ENCODE peak calls at places on chromosomes 1 and 21, in eight cellular contexts. V is AG09319; S is mucosa of descending colon; F is AG10803; A is ovary; G is esophagus muscularis mucosa; N is CD4-positive, alpha-beta T cell; T is pancreas. P is an unnamed sample.
A peak's percentile ranks its signal among the peaks of the same experiment; 100 is the strongest.

GRCh38 chr1:52534928-52535764 is 17.7 kb downstream of the TUT4 start:
- DNase-seq in F (peak; percentile 27), A (no peak), T (no peak), G (no peak), N (no peak), S (no peak), V (no peak), P (no peak)

GRCh38 chr21:33241846-33242245 is 12.1 kb downstream of the IFNAR2 start:
- DNase-seq in N (no peak), F (no peak), G (no peak), A (no peak), V (no peak), T (no peak), S (no peak), P (no peak)

GRCh38 chr1:30196872-30197615 is 526.3 kb downstream of the MATN1 start:
- DNase-seq in A (no peak), G (peak; percentile 70), V (no peak), T (no peak), F (no peak), N (no peak), S (no peak), P (no peak)

GRCh38 chr21:35926003-35926541 is 134.3 kb downstream of the SETD4 start:
- DNase-seq in F (no peak), N (no peak), S (no peak), A (no peak), T (no peak), V (no peak), G (no peak), P (no peak)

GRCh38 chr1:7621334-7622219 is 149.5 kb upstream of the VAMP3 start:
- DNase-seq in N (no peak), A (no peak), T (no peak), S (no peak), V (no peak), G (no peak), F (no peak), P (no peak)

GRCh38 chr1:111197598-111198289 is 2.7 kb downstream of the DENND2D start:
- DNase-seq in G (peak; percentile 60), A (no peak), N (peak; percentile 74), T (no peak), S (no peak), V (no peak), F (peak; percentile 27), P (no peak)

GRCh38 chr1:202133016-202133415 is 10.3 kb downstream of the GPR37L1 start:
- DNase-seq in V (no peak), G (no peak), S (no peak), A (peak; percentile 61), F (no peak), T (no peak), N (no peak), P (no peak)

GRCh38 chr21:43985690-43986251 is 26.3 kb upstream of the TRAPPC10 start:
- DNase-seq in S (peak; percentile 34), G (no peak), V (no peak), T (no peak), N (no peak), F (no peak), A (no peak), P (peak; percentile 72)

GRCh38 chr1:155893389-155894142 is 17.6 kb downstream of the RIT1 start:
- DNase-seq in A (no peak), G (no peak), T (no peak), S (no peak), V (no peak), F (peak; percentile 88), N (no peak), P (no peak)

GRCh38 chr1:27513958-27514357 is 24.0 kb upstream of the WASF2 start:
- DNase-seq in N (no peak), F (peak; percentile 57), T (no peak), S (no peak), G (no peak), A (no peak), V (no peak), P (no peak)

GRCh38 chr1:28927442-28928305 is 13.3 kb downstream of the EPB41 start:
- DNase-seq in V (no peak), S (no peak), F (peak; percentile 52), A (no peak), G (no peak), T (no peak), N (no peak), P (no peak)

GRCh38 chr21:45364464-45365185 is 40.3 kb upstream of the COL18A1 start:
- DNase-seq in T (peak; percentile 58), F (peak; percentile 67), A (peak; percentile 63), S (peak; percentile 50), V (no peak), N (no peak), G (no peak), P (peak; percentile 90)

GRCh38 chr1:209642817-209643216 is 9.4 kb downstream of the LAMB3 start:
- DNase-seq in F (no peak), S (no peak), G (no peak), A (no peak), T (no peak), N (no peak), V (no peak), P (no peak)

GRCh38 chr1:241640867-241641542 is 836 bp upstream of the CHML start:
- DNase-seq in A (peak; percentile 22), S (peak; percentile 54), G (no peak), V (no peak), F (no peak), N (no peak), T (peak; percentile 13), P (no peak)

GRCh38 chr1:170041423-170042207 is 32.9 kb downstream of the KIFAP3 start:
- DNase-seq in N (no peak), G (no peak), S (no peak), F (no peak), A (no peak), V (no peak), T (no peak), P (no peak)

GRCh38 chr1:234932506-234932905 is 196.1 kb downstream of the TOMM20 start:
- DNase-seq in V (no peak), G (no peak), F (no peak), A (no peak), S (no peak), T (no peak), N (no peak), P (no peak)

GRCh38 chr1:28668956-28669719 is 554 bp downstream of the GMEB1 start:
- DNase-seq in A (peak; percentile 72), S (peak; percentile 74), G (no peak), N (peak; percentile 73), F (peak; percentile 70), T (peak; percentile 82), V (no peak), P (peak; percentile 90)

GRCh38 chr1:94332952-94333351 is 85.2 kb upstream of the ABCD3 start:
- DNase-seq in G (no peak), S (no peak), T (no peak), N (no peak), A (no peak), V (no peak), F (peak; percentile 29), P (no peak)

GRCh38 chr1:51285055-51285454 is 45.3 kb downstream of the TTC39A start:
- DNase-seq in N (no peak), T (no peak), A (no peak), V (no peak), G (no peak), S (no peak), F (no peak), P (no peak)

DNA sequence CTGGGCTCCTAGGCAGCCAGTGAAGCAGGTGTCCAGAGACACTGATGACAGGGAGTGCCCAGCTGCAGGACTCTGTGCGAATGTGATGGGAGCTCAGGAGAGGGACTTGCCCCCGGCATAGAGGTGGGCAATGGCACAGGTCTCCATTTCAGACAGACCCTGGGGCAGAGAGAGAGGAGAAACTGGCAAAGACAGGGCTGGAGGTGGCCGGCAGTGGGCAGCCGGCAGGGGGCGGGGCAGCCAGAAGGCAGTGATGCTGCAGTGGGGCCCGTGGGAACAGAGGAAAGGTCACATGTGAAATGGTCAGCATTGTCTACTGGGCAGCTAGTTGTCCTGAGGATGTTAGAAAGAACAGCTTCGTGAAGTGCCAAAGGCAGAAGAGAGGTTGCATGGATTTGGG is 112.6 kb downstream of the HUNK start:
- DNase-seq in A (no peak), T (no peak), V (no peak), G (no peak), F (no peak), N (no peak), S (no peak), P (no peak)
- TF ChIP-seq CTCF in A (no peak), T (no peak), V (no peak), G (no peak), F (no peak), N (no peak), S (no peak), P (no peak)

DNA sequence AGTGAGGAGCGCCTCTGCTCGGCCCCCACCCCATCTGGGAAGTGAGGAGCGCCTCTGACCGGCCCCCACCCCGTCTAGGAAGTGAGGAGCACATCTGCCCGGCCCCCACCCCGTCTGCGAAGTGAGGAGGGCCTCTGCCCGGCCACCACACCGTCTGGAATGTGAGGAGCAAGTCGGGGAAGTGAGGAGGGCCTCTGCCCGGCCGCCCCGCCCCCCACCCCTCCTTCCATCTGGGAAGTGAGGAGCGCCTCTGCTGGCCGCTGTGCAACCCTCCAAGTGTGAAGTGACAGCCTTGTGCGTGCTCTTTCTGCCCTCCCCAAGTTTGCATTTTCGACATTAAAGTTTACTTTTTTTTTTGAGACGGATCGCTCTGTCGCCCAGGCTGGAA is 5.1 kb upstream of the ZZZ3 start:
- DNase-seq in V (no peak), G (no peak), T (peak; percentile 58), S (peak; percentile 50), F (peak; percentile 23), A (peak; percentile 34), N (no peak), P (no peak)
- TF ChIP-seq CTCF in V (peak; percentile 5), G (no peak), T (no peak), S (no peak), F (peak; percentile 23), A (no peak), N (no peak), P (peak; percentile 46)

DNA sequence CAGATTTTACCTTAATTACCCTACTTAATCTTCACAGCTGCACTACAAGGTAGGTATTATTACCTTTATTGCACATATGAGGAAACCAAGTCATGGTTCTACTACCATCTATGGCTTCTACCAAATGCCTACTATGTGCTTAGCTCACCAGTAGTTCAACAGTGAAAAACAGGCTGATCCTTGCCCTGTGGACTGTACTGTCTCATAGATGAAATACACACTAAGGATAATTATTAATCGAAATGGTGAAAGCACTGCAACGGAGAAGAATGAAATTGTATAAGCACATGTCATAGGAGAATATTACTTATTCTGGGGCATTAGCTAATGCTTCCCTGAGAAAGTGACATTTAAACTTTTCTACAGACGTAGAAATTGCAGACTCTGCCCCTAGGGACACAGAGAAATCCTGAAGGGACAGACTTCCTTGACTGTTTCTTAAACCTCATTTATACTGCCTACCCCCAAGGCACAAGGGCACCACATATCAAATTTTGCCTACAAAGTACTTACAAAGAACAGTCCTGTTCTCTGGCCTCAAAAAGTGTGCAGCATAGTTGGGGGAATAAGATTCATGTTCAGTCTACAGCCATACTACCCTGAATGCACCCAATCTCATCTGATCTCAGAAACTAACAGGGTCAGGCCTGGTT is 148.4 kb upstream of the ZC3H11B start:
- DNase-seq in V (no peak), S (no peak), F (no peak), N (no peak), G (no peak), A (no peak), T (no peak), P (no peak)
- TF ChIP-seq CTCF in V (no peak), S (no peak), F (no peak), N (no peak), G (no peak), A (no peak), T (no peak), P (no peak)

DNA sequence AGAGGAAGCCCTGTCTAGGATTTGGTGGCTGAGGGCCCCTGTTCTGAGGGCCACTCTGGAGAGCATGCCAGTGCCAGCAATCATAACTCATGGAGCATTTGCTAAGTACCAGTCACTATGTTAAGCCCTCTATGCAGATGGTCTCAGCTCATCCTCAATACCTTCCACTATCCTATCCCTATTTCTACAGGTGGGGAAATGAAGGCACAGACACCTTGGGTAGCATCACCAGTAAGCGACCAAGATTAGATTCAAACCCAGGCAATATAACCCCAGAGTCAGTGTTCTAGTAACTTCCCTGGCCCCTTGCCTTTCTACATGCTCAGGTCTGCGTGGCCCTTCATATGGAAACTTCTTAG is 7.9 kb upstream of the NBPF1 start:
- DNase-seq in V (no peak), G (no peak), F (no peak), N (peak; percentile 33), T (no peak), S (no peak), A (no peak), P (no peak)
- TF ChIP-seq CTCF in V (no peak), G (peak; percentile 30), F (no peak), N (peak; percentile 32), T (no peak), S (peak; percentile 6), A (no peak), P (peak; percentile 73)

P was measured in chondrocyte.